ENCODE peak calls at places on chromosomes 16 and 17, in eight cellular contexts. P, M, F, T, X, B, G and O are unnamed samples.

GRCh38 chr17:8469964-8470363 is 34.3 kb downstream of the NDEL1 start:
- DNase-seq in B (no peak), X (no peak), F (no peak), G (no peak), P (no peak), M (no peak), T (no peak), O (no peak)

GRCh38 chr17:80527016-80527645 is 17.5 kb upstream of the RPTOR start:
- DNase-seq in G (no peak), B (no peak), T (no peak), X (peak), F (no peak), P (no peak), M (no peak), O (no peak)

GRCh38 chr17:77693301-77693700 is 265.2 kb upstream of the TNRC6C start:
- DNase-seq in G (no peak), T (no peak), P (no peak), X (no peak), B (no peak), F (peak), M (no peak), O (no peak)

GRCh38 chr16:64865037-64865696 is 256.7 kb downstream of the CDH11 start:
- DNase-seq in G (no peak), X (peak), F (no peak), M (no peak), B (no peak), T (no peak), P (no peak), O (no peak)

GRCh38 chr17:48539177-48539576 is 5.7 kb downstream of the HOXB2 start:
- DNase-seq in T (no peak), M (no peak), P (peak), B (no peak), F (no peak), X (peak), G (no peak), O (no peak)

GRCh38 chr16:68927016-68927415 is 83.7 kb downstream of the TANGO6 start:
- DNase-seq in B (no peak), F (no peak), T (no peak), P (no peak), G (no peak), M (no peak), X (no peak), O (no peak)

GRCh38 chr17:80625627-80626026 is 81.0 kb downstream of the RPTOR start:
- DNase-seq in F (no peak), X (no peak), P (no peak), B (no peak), G (no peak), M (no peak), T (no peak), O (peak)

GRCh38 chr17:34579979-34580684 is 750 bp downstream of the TMEM132E start:
- DNase-seq in X (peak), M (no peak), B (no peak), F (no peak), T (no peak), G (no peak), P (no peak), O (peak)

GRCh38 chr17:71441098-71441497 is 679.7 kb upstream of the SOX9 start:
- DNase-seq in T (no peak), M (no peak), P (peak), X (peak), B (no peak), F (no peak), G (no peak), O (peak)

GRCh38 chr16:88782454-88783390 is 2.3 kb downstream of the PIEZO1 start:
- DNase-seq in M (peak), X (peak), P (no peak), T (peak), G (no peak), F (no peak), B (no peak), O (no peak)

GRCh38 chr17:18988546-18989173 is 15.9 kb downstream of the FAM83G start:
- DNase-seq in T (no peak), B (peak), G (no peak), X (no peak), M (no peak), F (no peak), P (no peak), O (peak)

GRCh38 chr16:3774156-3774767 is 56.9 kb upstream of the TRAP1 start:
- DNase-seq in F (no peak), G (no peak), M (no peak), B (no peak), P (peak), T (peak), X (peak), O (no peak)

GRCh38 chr16:56005958-56006357 is 130.8 kb upstream of the CES5A start:
- DNase-seq in P (no peak), F (no peak), X (no peak), G (no peak), B (no peak), M (no peak), T (no peak), O (no peak)

GRCh38 chr16:22787456-22788189 is 26.3 kb upstream of the HS3ST2 start:
- DNase-seq in T (no peak), B (no peak), F (no peak), X (no peak), G (no peak), P (peak), M (no peak), O (peak)

GRCh38 chr16:70736454-70737376 is 50.9 kb upstream of the MTSS2 start:
- DNase-seq in P (no peak), B (no peak), G (no peak), M (no peak), T (no peak), F (no peak), X (no peak), O (no peak)

GRCh38 chr17:62712011-62712615 is 84.6 kb downstream of the MRC2 start:
- DNase-seq in G (no peak), F (no peak), B (no peak), T (no peak), X (no peak), P (no peak), M (no peak), O (no peak)

GRCh38 chr16:15482068-15482747 is 47.8 kb downstream of the BMERB1 start:
- DNase-seq in B (peak), X (peak), G (no peak), T (peak), M (peak), F (no peak), P (peak), O (peak)

GRCh38 chr17:67531291-67531690 is 154.2 kb downstream of the PITPNC1 start:
- DNase-seq in M (peak), B (no peak), P (no peak), F (no peak), T (no peak), G (no peak), X (peak), O (no peak)

GRCh38 chr17:82315703-82316358 is 1.6 kb downstream of the CD7 start:
- DNase-seq in P (no peak), X (no peak), F (no peak), T (no peak), B (no peak), G (no peak), M (no peak), O (no peak)

GRCh38 chr17:1744551-1745512 is 2.2 kb downstream of the SERPINF2 start:
- DNase-seq in G (no peak), B (no peak), T (peak), M (no peak), P (no peak), X (no peak), F (no peak), O (no peak)

GRCh38 chr17:17387017-17387416 is 83.8 kb downstream of the NT5M start:
- DNase-seq in M (no peak), X (no peak), P (no peak), F (no peak), B (no peak), G (no peak), T (no peak), O (peak)

GRCh38 chr16:69724981-69725479 is 1.3 kb downstream of the NQO1 start:
- DNase-seq in F (no peak), T (no peak), G (no peak), M (peak), B (no peak), P (no peak), X (peak), O (no peak)

GRCh38 chr17:77308768-77309726 is 168.3 kb downstream of the SEC14L1 start:
- DNase-seq in X (peak), B (no peak), G (no peak), F (no peak), P (peak), T (peak), M (peak), O (no peak)

GRCh38 chr17:55134486-55135157 is 130.1 kb upstream of the HLF start:
- DNase-seq in T (no peak), M (no peak), F (no peak), P (no peak), G (no peak), B (no peak), X (peak), O (no peak)

GRCh38 chr16:63982156-63982555 is 1139.7 kb downstream of the CDH11 start:
- DNase-seq in P (no peak), G (no peak), B (no peak), T (no peak), F (no peak), X (no peak), M (no peak), O (no peak)

GRCh38 chr16:50276801-50277560 is 10.6 kb downstream of the ADCY7 start:
- DNase-seq in P (no peak), G (no peak), X (peak), F (no peak), T (no peak), M (no peak), B (no peak), O (no peak)

GRCh38 chr17:30326816-30327215 is 7.0 kb downstream of the TMIGD1 start:
- DNase-seq in P (no peak), M (no peak), B (no peak), F (no peak), X (no peak), G (no peak), T (no peak), O (no peak)

GRCh38 chr17:8430966-8431365 is 4.7 kb upstream of the NDEL1 start:
- DNase-seq in G (no peak), M (peak), F (peak), B (no peak), P (no peak), T (peak), X (peak), O (no peak)

GRCh38 chr17:37447641-37448040 is 41.0 kb downstream of the TADA2A start:
- DNase-seq in G (no peak), M (no peak), X (peak), F (no peak), T (no peak), B (no peak), P (peak), O (no peak)

GRCh38 chr16:57576429-57576870 is 34.0 kb downstream of the ADGRG5 start:
- DNase-seq in G (peak), M (peak), B (peak), X (peak), P (no peak), F (peak), T (peak), O (peak)

GRCh38 chr17:70563301-70563820 is 394.0 kb downstream of the KCNJ2 start:
- DNase-seq in G (no peak), M (no peak), X (peak), B (no peak), P (no peak), T (no peak), F (no peak), O (no peak)

GRCh38 chr17:65394811-65395472 is 166.5 kb downstream of the AXIN2 start:
- DNase-seq in X (no peak), P (no peak), B (no peak), F (no peak), G (no peak), M (no peak), T (no peak), O (no peak)

GRCh38 chr17:65389426-65389825 is 172.0 kb downstream of the AXIN2 start:
- DNase-seq in B (no peak), G (no peak), F (no peak), M (no peak), X (peak), P (peak), T (no peak), O (no peak)

GRCh38 chr17:65389956-65390355 is 171.5 kb downstream of the AXIN2 start:
- DNase-seq in P (peak), B (no peak), G (no peak), X (peak), F (no peak), T (no peak), M (peak), O (no peak)

GRCh38 chr17:65395924-65396323 is 165.5 kb downstream of the AXIN2 start:
- DNase-seq in B (no peak), F (no peak), X (no peak), M (no peak), P (no peak), G (no peak), T (no peak), O (no peak)

DNA sequence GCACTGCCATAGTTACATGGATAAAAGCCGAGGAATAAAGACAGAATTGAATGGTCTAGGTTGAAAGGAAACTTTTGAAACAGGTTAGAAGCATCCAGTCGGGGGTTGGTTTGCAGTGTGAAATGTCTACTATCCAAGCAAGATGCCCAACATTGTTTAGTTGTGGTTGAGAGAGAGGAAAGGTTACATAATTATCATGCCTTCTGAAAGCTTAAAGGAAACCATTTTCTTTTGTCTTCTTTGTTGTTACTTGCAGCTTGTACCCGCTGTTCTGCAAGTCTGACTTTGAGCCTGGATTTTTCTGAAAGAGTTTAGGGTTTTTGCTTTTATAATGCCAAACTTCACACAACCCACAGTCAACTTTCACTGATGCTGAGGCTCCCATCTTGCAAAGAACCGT is 167.9 kb downstream of the AXIN2 start:
- DNase-seq in G (no peak), B (no peak), F (no peak), T (no peak), X (no peak), P (no peak), M (no peak), O (no peak)
- TF ChIP-seq CTCF in G (no peak), B (no peak), F (no peak), T (no peak), X (no peak), P (no peak), M (no peak), O (no peak)

DNA sequence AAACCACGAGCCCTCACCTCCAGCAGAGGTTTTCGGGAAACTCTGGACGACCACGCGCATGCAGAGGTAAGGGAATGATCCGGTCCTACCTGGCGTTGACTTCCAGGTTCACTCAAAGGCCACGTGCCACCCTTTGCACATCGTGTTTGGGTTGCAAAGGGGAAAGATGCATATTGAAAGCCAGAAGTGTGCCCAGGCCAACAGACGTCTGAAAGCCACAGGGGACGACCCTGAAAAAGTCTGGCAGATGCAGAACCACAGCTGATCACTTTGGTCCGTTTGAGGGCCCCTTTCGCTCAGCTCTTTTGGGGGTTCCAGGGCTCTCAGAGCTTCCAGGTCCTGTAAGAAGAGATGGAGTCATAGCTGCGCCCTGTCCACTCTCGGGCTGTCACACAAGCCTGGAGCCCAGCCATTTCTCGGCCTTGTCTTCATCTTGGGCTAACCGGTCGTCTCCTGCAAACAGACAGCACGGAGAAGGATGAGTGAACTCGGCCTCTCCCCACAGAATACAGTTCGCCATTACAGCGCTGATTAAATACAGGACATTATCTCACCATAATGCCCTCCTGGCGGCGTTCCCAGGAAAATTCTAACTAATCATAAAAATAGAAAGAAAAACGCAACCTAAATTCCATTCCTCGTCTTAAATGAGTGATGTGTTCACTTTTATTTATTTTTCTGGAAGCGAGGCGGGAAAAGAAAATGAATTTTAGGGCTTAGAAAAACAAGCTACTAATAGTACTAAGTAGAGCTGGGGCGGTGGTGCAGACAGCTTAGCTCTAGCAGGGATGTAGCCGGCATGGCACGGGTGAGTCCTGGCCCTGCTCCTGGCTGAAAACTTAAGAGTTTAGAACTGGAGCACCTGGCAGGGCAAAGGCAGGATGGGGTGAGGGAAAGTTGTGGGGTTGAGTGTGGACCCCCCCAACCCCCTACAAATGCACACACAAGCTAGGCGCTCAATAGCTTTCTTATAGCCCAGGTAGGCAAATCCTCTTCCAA is 45.5 kb upstream of the ZFHX3 start:
- DNase-seq in M (no peak), G (no peak), P (no peak), B (no peak), F (no peak), T (no peak), X (peak), O (no peak)
- TF ChIP-seq CTCF in M (no peak), G (no peak), P (no peak), B (no peak), F (no peak), T (no peak), X (no peak), O (no peak)

GRCh38 chr16:20372696-20373095 is 20.2 kb upstream of the UMOD start:
- DNase-seq in F (no peak), G (no peak), X (no peak), P (no peak), T (no peak), M (no peak), B (no peak), O (no peak)
- TF ChIP-seq CTCF in F (no peak), G (no peak), X (no peak), P (no peak), T (no peak), M (no peak), B (no peak), O (no peak)

DNA sequence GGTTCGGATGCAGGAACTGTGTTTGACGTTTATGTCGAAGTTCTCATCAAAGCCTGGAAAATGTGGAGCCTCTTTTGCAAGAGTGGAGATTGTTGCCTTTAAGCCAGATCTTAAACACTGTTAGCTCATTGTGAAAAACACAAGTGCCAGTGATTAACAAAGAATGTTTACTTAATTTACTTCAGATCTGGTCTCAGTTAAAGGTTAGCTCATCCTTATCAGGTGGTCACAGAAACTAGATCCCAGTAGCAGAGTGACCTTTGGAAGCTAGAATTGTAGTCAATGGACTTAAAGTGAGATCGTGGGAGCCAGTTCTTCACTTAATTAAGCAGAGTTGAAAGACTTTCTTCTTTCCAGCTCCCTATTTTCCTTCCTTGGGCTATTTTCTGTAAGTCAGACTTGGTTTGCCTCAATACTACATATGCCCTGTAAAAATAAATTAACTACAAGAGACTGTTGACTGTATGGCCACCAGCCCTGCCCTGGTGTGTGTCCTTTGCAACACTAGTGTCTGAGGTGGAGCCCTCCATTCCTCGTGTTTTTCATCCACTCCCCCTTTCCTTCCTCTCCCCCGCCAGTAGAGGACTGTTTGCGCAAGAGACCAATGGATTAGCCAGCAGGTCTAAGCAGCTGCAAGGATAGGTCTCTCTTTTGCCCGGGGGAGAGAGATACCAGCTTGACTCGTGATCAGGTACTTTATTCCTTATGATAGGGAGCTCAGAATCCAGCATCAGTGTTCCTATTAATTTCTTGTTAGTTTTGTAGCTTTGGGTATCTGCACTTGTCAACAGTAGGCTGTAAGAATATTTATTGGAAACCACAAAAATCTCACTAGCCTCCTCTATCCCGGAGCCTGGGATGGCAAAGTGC is 20.2 kb downstream of the FBXO39 start:
- DNase-seq in X (peak), F (no peak), B (no peak), T (no peak), G (no peak), M (no peak), P (no peak), O (no peak)
- TF ChIP-seq CTCF in X (no peak), F (no peak), B (no peak), T (no peak), G (no peak), M (no peak), P (no peak), O (no peak)

DNA sequence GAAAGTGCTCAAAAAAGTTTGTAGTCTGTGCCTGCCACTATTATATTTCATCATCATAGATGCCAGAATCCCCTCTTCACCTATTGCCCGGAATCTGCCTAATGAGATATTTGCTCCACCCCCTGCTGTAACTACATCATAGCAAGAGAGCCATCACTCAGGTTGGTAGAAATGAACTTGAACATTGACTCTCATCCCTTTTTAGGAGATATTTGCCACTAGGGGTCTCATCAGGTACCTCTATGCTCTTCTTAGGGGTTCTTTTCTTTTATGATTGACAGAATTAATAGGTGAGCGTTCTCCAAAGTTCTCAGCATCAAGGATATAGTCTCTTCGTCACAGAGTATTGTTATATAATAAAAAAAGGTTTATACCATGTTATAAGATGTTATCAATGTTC is 20.0 kb downstream of the ANKS4B start:
- DNase-seq in P (no peak), X (no peak), F (no peak), G (no peak), M (no peak), B (no peak), T (no peak), O (no peak)
- TF ChIP-seq CTCF in P (no peak), X (no peak), F (no peak), G (no peak), M (no peak), B (no peak), T (no peak), O (no peak)

GRCh38 chr16:85752511-85753420 is 1.9 kb upstream of the C16orf74 start:
- DNase-seq in G (no peak), B (peak), X (peak), P (no peak), M (no peak), F (no peak), T (peak), O (peak)
- TF ChIP-seq CTCF in G (no peak), B (no peak), X (peak), P (peak), M (no peak), F (no peak), T (peak), O (no peak)

GRCh38 chr16:534856-535445 is 7.4 kb downstream of the CAPN15 start:
- DNase-seq in G (no peak), M (no peak), T (no peak), X (no peak), P (no peak), F (no peak), B (no peak), O (no peak)
- TF ChIP-seq CTCF in G (no peak), M (no peak), T (no peak), X (no peak), P (no peak), F (no peak), B (no peak), O (no peak)